ENCODE peak calls at places on chromosomes 11 and 22, in eight cellular contexts. E is thoracic aorta, Q is GM20000, M is NCI-H1092, C is T-cell, X is stomach, G is NB4, I is naive B cell. Y is an unnamed sample.

GRCh38 chr11:114440971-114441810 is 1.9 kb downstream of the REXO2 start:
- DNase-seq in G (peak), X (no peak), C (no peak), E (no peak), I (no peak), M (peak), Q (no peak), Y (no peak)

GRCh38 chr11:11025087-11025486 is 167.2 kb upstream of the ZBED5 start:
- DNase-seq in M (no peak), C (no peak), X (no peak), Q (no peak), G (peak), E (no peak), I (no peak), Y (no peak)

GRCh38 chr11:95149659-95150294 is 60.1 kb downstream of the ENDOD1 start:
- DNase-seq in G (no peak), I (no peak), M (no peak), X (peak), Q (no peak), E (no peak), C (no peak), Y (no peak)

GRCh38 chr11:75815345-75815983 is 454 bp downstream of the UVRAG start:
- DNase-seq in C (peak), Q (peak), I (peak), G (peak), E (no peak), X (peak), M (no peak), Y (no peak)

GRCh38 chr11:17637901-17638300 is 81.5 kb upstream of the MYOD1 start:
- DNase-seq in G (no peak), M (no peak), X (no peak), C (no peak), Q (no peak), I (no peak), E (no peak), Y (no peak)

GRCh38 chr11:2305140-2305861 is 3.5 kb downstream of the TSPAN32 start:
- DNase-seq in E (peak), X (peak), Q (peak), C (peak), G (peak), I (peak), M (peak), Y (peak)

GRCh38 chr22:39298194-39298987 is 21.0 kb downstream of the RPL3 start:
- DNase-seq in M (no peak), I (no peak), Q (no peak), G (no peak), X (no peak), C (no peak), E (no peak), Y (no peak)

GRCh38 chr22:35375031-35375430 is 5.9 kb upstream of the HMOX1 start:
- DNase-seq in G (peak), M (no peak), E (no peak), I (no peak), Q (no peak), X (no peak), C (no peak), Y (no peak)

GRCh38 chr22:20494978-20495860 is at the start of gene KLHL22:
- DNase-seq in M (peak), X (peak), Q (peak), I (peak), C (peak), G (peak), E (no peak), Y (no peak)

GRCh38 chr11:19828382-19829108 is 115.9 kb downstream of the NAV2 start:
- DNase-seq in E (no peak), C (no peak), X (no peak), M (no peak), Q (no peak), I (no peak), G (peak), Y (no peak)

GRCh38 chr22:29166180-29166579 is 39.5 kb upstream of the EMID1 start:
- DNase-seq in X (no peak), I (no peak), C (no peak), M (no peak), E (no peak), Q (no peak), G (no peak), Y (no peak)

GRCh38 chr22:24474221-24474620 is 20.9 kb upstream of the UPB1 start:
- DNase-seq in X (no peak), I (no peak), Q (no peak), C (no peak), G (no peak), M (no peak), E (no peak), Y (no peak)

GRCh38 chr11:44889266-44889665 is 61.4 kb downstream of the TP53I11 start:
- DNase-seq in M (no peak), I (no peak), C (no peak), E (no peak), G (no peak), X (no peak), Q (no peak), Y (no peak)

GRCh38 chr11:59678813-59679165 is 10.0 kb upstream of the PATL1 start:
- DNase-seq in M (no peak), G (no peak), I (no peak), Q (no peak), E (no peak), X (no peak), C (no peak), Y (no peak)

GRCh38 chr22:19941365-19942070 is at the start of the genes COMT and TXNRD2:
- DNase-seq in I (peak), C (peak), E (no peak), X (peak), Q (peak), G (peak), M (peak), Y (peak)

GRCh38 chr11:32831241-32831640 is 1.5 kb downstream of the PRRG4 start:
- DNase-seq in E (no peak), Q (no peak), X (no peak), G (no peak), M (no peak), C (no peak), I (no peak), Y (no peak)

GRCh38 chr11:23540101-23540561 is 679.9 kb upstream of the CCDC179 start:
- DNase-seq in G (peak), M (no peak), I (peak), C (no peak), X (no peak), E (no peak), Q (peak), Y (peak)

GRCh38 chr22:41800348-41801146 is at the start of gene CCDC134:
- DNase-seq in X (peak), I (peak), G (peak), Q (peak), E (peak), M (peak), C (peak), Y (peak)

GRCh38 chr11:92826136-92826535 is 143.3 kb upstream of the MTNR1B start:
- DNase-seq in Q (no peak), E (no peak), G (no peak), C (no peak), M (no peak), I (no peak), X (no peak), Y (no peak)

GRCh38 chr11:8252388-8252787 is 11.3 kb downstream of the LMO1 start:
- DNase-seq in E (no peak), G (no peak), Q (no peak), C (no peak), I (no peak), M (no peak), X (no peak), Y (no peak)

GRCh38 chr11:83278351-83278750 is 7.8 kb downstream of the CCDC90B start:
- DNase-seq in I (no peak), M (no peak), C (no peak), X (no peak), Q (no peak), G (no peak), E (no peak), Y (no peak)

GRCh38 chr11:112296044-112296443 is 35.4 kb upstream of the PLET1 start:
- DNase-seq in M (no peak), E (no peak), C (no peak), I (no peak), X (no peak), Q (no peak), G (no peak), Y (no peak)

GRCh38 chr11:43874738-43875137 is 5.9 kb upstream of the ALKBH3 start:
- DNase-seq in X (no peak), I (no peak), Q (no peak), G (no peak), E (no peak), C (no peak), M (no peak), Y (no peak)

GRCh38 chr11:71927813-71928738 is at the start of gene XNDC1N:
- DNase-seq in E (peak), Q (peak), M (peak), I (no peak), C (peak), G (peak), X (peak), Y (peak)

GRCh38 chr11:3111919-3112690 is 53.0 kb downstream of the OSBPL5 start:
- DNase-seq in G (peak), M (no peak), C (no peak), E (no peak), I (no peak), X (no peak), Q (no peak), Y (no peak)

GRCh38 chr11:118618115-118618990 is 10.9 kb downstream of the PHLDB1 start:
- DNase-seq in E (no peak), X (peak), C (no peak), Q (no peak), I (no peak), G (no peak), M (no peak), Y (no peak)

GRCh38 chr11:2223153-2223794 is 47.1 kb downstream of the ASCL2 start:
- DNase-seq in Q (no peak), G (no peak), X (no peak), E (no peak), M (no peak), I (no peak), C (no peak), Y (no peak)

GRCh38 chr11:4464216-4465159 is 15.4 kb downstream of the OR52K2 start:
- DNase-seq in Q (no peak), X (no peak), C (no peak), G (no peak), I (no peak), E (no peak), M (no peak), Y (no peak)

GRCh38 chr11:97140885-97141494 is 751.2 kb downstream of the JRKL start:
- DNase-seq in C (no peak), G (peak), I (no peak), Q (peak), E (no peak), X (no peak), M (no peak), Y (no peak)

GRCh38 chr11:12149672-12150225 is 39.4 kb downstream of the MICAL2 start:
- DNase-seq in Q (peak), M (no peak), C (no peak), G (peak), I (no peak), X (no peak), E (no peak), Y (no peak)

GRCh38 chr11:4018641-4019040 is 76.0 kb upstream of the RRM1 start:
- DNase-seq in Q (no peak), M (no peak), I (no peak), G (no peak), X (no peak), C (no peak), E (no peak), Y (no peak)

GRCh38 chr11:113363406-113363805 is 24.2 kb upstream of the ANKK1 start:
- DNase-seq in E (no peak), C (no peak), M (no peak), G (no peak), Q (no peak), X (no peak), I (no peak), Y (no peak)

GRCh38 chr11:88508808-88509581 is 171.5 kb upstream of the CTSC start:
- DNase-seq in E (no peak), C (no peak), G (no peak), Q (peak), M (peak), X (no peak), I (no peak), Y (no peak)